ENCODE peak calls at places on chromosomes 1 and 21, in seven cellular contexts. One of them, this sample, is unnamed. For H3K4me1, the result is how much of the 10 kb centered on the place peaks cover.

GRCh38 chr1:63640633-63641567 is 47.7 kb downstream of the PGM1 start:
- DNase-seq in Panc1: no peak
- DNase-seq in IMR-90: no peak
- DNase-seq in naive thymus-derived CD4-positive, alpha-beta T cell: no peak
- DNase-seq in GM23338: no peak
- DNase-seq in heart left ventricle: no peak
- DNase-seq in breast epithelium: no peak
- DNase-seq in this sample: no peak

GRCh38 chr21:15592957-15593356 is 136.8 kb upstream of the USP25 start:
- DNase-seq in Panc1: no peak
- DNase-seq in IMR-90: no peak
- DNase-seq in naive thymus-derived CD4-positive, alpha-beta T cell: no peak
- DNase-seq in GM23338: no peak
- DNase-seq in heart left ventricle: no peak
- DNase-seq in breast epithelium: no peak
- DNase-seq in this sample: no peak

GRCh38 chr1:119141020-119141424 is 569 bp upstream of the WARS2 start:
- DNase-seq in Panc1: no peak
- DNase-seq in IMR-90: no peak
- DNase-seq in naive thymus-derived CD4-positive, alpha-beta T cell: no peak
- DNase-seq in GM23338: peak
- DNase-seq in heart left ventricle: no peak
- DNase-seq in breast epithelium: no peak
- DNase-seq in this sample: peak

GRCh38 chr1:156689960-156690672 is 12.9 kb upstream of the NES start:
- DNase-seq in Panc1: no peak
- DNase-seq in IMR-90: no peak
- DNase-seq in naive thymus-derived CD4-positive, alpha-beta T cell: no peak
- DNase-seq in GM23338: no peak
- DNase-seq in heart left ventricle: no peak
- DNase-seq in breast epithelium: no peak
- DNase-seq in this sample: no peak

GRCh38 chr1:226772456-226773139 is 33.5 kb upstream of the ITPKB start:
- DNase-seq in Panc1: no peak
- DNase-seq in IMR-90: no peak
- DNase-seq in naive thymus-derived CD4-positive, alpha-beta T cell: no peak
- DNase-seq in GM23338: no peak
- DNase-seq in heart left ventricle: no peak
- DNase-seq in breast epithelium: no peak
- DNase-seq in this sample: no peak

GRCh38 chr1:165561257-165561656 is 17.5 kb downstream of the LRRC52 start:
- DNase-seq in Panc1: no peak
- DNase-seq in IMR-90: no peak
- DNase-seq in naive thymus-derived CD4-positive, alpha-beta T cell: no peak
- DNase-seq in GM23338: no peak
- DNase-seq in heart left ventricle: no peak
- DNase-seq in breast epithelium: no peak
- DNase-seq in this sample: no peak

GRCh38 chr1:92065042-92065441 is 10.2 kb downstream of the SETSIP start:
- DNase-seq in Panc1: no peak
- DNase-seq in IMR-90: no peak
- DNase-seq in naive thymus-derived CD4-positive, alpha-beta T cell: no peak
- DNase-seq in GM23338: peak
- DNase-seq in heart left ventricle: no peak
- DNase-seq in breast epithelium: no peak
- DNase-seq in this sample: no peak

GRCh38 chr1:8015036-8015808 is 10.9 kb downstream of the ERRFI1 start:
- DNase-seq in Panc1: no peak
- DNase-seq in IMR-90: peak
- DNase-seq in naive thymus-derived CD4-positive, alpha-beta T cell: peak
- DNase-seq in GM23338: peak
- DNase-seq in heart left ventricle: peak
- DNase-seq in breast epithelium: no peak
- DNase-seq in this sample: no peak

GRCh38 chr21:45294509-45295291 is 7.0 kb upstream of the POFUT2 start:
- DNase-seq in Panc1: no peak
- DNase-seq in IMR-90: peak
- DNase-seq in naive thymus-derived CD4-positive, alpha-beta T cell: no peak
- DNase-seq in GM23338: peak
- DNase-seq in heart left ventricle: peak
- DNase-seq in breast epithelium: peak
- DNase-seq in this sample: peak

GRCh38 chr1:82565146-82565545 is 764.4 kb downstream of the ADGRL2 start:
- DNase-seq in Panc1: no peak
- DNase-seq in IMR-90: peak
- DNase-seq in naive thymus-derived CD4-positive, alpha-beta T cell: no peak
- DNase-seq in GM23338: peak
- DNase-seq in heart left ventricle: no peak
- DNase-seq in breast epithelium: no peak
- DNase-seq in this sample: no peak

GRCh38 chr1:178645157-178645825 is 79.8 kb upstream of the RALGPS2 start:
- DNase-seq in Panc1: no peak
- DNase-seq in IMR-90: peak
- DNase-seq in naive thymus-derived CD4-positive, alpha-beta T cell: no peak
- DNase-seq in GM23338: peak
- DNase-seq in heart left ventricle: no peak
- DNase-seq in breast epithelium: no peak
- DNase-seq in this sample: no peak

GRCh38 chr1:215083408-215083961 is 948 bp downstream of the KCNK2 start:
- DNase-seq in Panc1: no peak
- DNase-seq in IMR-90: peak
- DNase-seq in naive thymus-derived CD4-positive, alpha-beta T cell: no peak
- DNase-seq in GM23338: peak
- DNase-seq in heart left ventricle: no peak
- DNase-seq in breast epithelium: no peak
- DNase-seq in this sample: no peak

GRCh38 chr1:6427445-6428390 is 3.1 kb downstream of the ESPN start:
- DNase-seq in Panc1: no peak
- DNase-seq in IMR-90: no peak
- DNase-seq in naive thymus-derived CD4-positive, alpha-beta T cell: no peak
- DNase-seq in GM23338: no peak
- DNase-seq in heart left ventricle: no peak
- DNase-seq in breast epithelium: peak
- DNase-seq in this sample: no peak

GRCh38 chr1:7462627-7463026 is 308.5 kb upstream of the VAMP3 start:
- DNase-seq in Panc1: no peak
- DNase-seq in IMR-90: no peak
- DNase-seq in naive thymus-derived CD4-positive, alpha-beta T cell: no peak
- DNase-seq in GM23338: no peak
- DNase-seq in heart left ventricle: no peak
- DNase-seq in breast epithelium: no peak
- DNase-seq in this sample: no peak

GRCh38 chr1:56639210-56639609 is 5.9 kb upstream of the PRKAA2 start:
- DNase-seq in Panc1: no peak
- DNase-seq in IMR-90: no peak
- DNase-seq in naive thymus-derived CD4-positive, alpha-beta T cell: no peak
- DNase-seq in GM23338: no peak
- DNase-seq in heart left ventricle: no peak
- DNase-seq in breast epithelium: no peak
- DNase-seq in this sample: no peak

GRCh38 chr1:119108993-119109392 is 31.5 kb downstream of the WARS2 start:
- DNase-seq in Panc1: no peak
- DNase-seq in IMR-90: no peak
- DNase-seq in naive thymus-derived CD4-positive, alpha-beta T cell: no peak
- DNase-seq in GM23338: no peak
- DNase-seq in heart left ventricle: no peak
- DNase-seq in breast epithelium: no peak
- DNase-seq in this sample: no peak

GRCh38 chr1:26067432-26067911 is at the start of gene TRIM63:
- DNase-seq in Panc1: no peak
- DNase-seq in IMR-90: no peak
- DNase-seq in naive thymus-derived CD4-positive, alpha-beta T cell: no peak
- DNase-seq in GM23338: no peak
- DNase-seq in heart left ventricle: peak
- DNase-seq in breast epithelium: no peak
- DNase-seq in this sample: peak

GRCh38 chr1:84301759-84302380 is 362 bp downstream of the SAMD13 start:
- DNase-seq in Panc1: no peak
- DNase-seq in IMR-90: no peak
- DNase-seq in naive thymus-derived CD4-positive, alpha-beta T cell: no peak
- DNase-seq in GM23338: no peak
- DNase-seq in heart left ventricle: no peak
- DNase-seq in breast epithelium: no peak
- DNase-seq in this sample: no peak

GRCh38 chr1:16249838-16250241 is 12.9 kb upstream of the CPLANE2 start:
- DNase-seq in Panc1: no peak
- DNase-seq in IMR-90: peak
- DNase-seq in naive thymus-derived CD4-positive, alpha-beta T cell: no peak
- DNase-seq in GM23338: no peak
- DNase-seq in heart left ventricle: no peak
- DNase-seq in breast epithelium: no peak
- DNase-seq in this sample: no peak

GRCh38 chr1:88877382-88877825 is 14.0 kb downstream of the GTF2B start:
- DNase-seq in Panc1: no peak
- DNase-seq in IMR-90: peak
- DNase-seq in naive thymus-derived CD4-positive, alpha-beta T cell: peak
- DNase-seq in GM23338: peak
- DNase-seq in heart left ventricle: no peak
- DNase-seq in breast epithelium: no peak
- DNase-seq in this sample: no peak

GRCh38 chr1:44332505-44332904 is 22.6 kb downstream of the ERI3 start:
- DNase-seq in Panc1: no peak
- DNase-seq in IMR-90: no peak
- DNase-seq in naive thymus-derived CD4-positive, alpha-beta T cell: no peak
- DNase-seq in GM23338: no peak
- DNase-seq in heart left ventricle: no peak
- DNase-seq in breast epithelium: no peak
- DNase-seq in this sample: no peak

GRCh38 chr1:58805716-58806571 is 22.1 kb upstream of the JUN start:
- DNase-seq in Panc1: no peak
- DNase-seq in IMR-90: no peak
- DNase-seq in naive thymus-derived CD4-positive, alpha-beta T cell: no peak
- DNase-seq in GM23338: no peak
- DNase-seq in heart left ventricle: no peak
- DNase-seq in breast epithelium: no peak
- DNase-seq in this sample: no peak

GRCh38 chr1:58804853-58805252 is 21.0 kb upstream of the JUN start:
- DNase-seq in Panc1: no peak
- DNase-seq in IMR-90: no peak
- DNase-seq in naive thymus-derived CD4-positive, alpha-beta T cell: no peak
- DNase-seq in GM23338: peak
- DNase-seq in heart left ventricle: no peak
- DNase-seq in breast epithelium: no peak
- DNase-seq in this sample: no peak

GRCh38 chr1:58802640-58803476 is 19.0 kb upstream of the JUN start:
- DNase-seq in Panc1: no peak
- DNase-seq in IMR-90: no peak
- DNase-seq in naive thymus-derived CD4-positive, alpha-beta T cell: no peak
- DNase-seq in GM23338: no peak
- DNase-seq in heart left ventricle: no peak
- DNase-seq in breast epithelium: no peak
- DNase-seq in this sample: no peak

GRCh38 chr1:58799650-58800049 is 15.8 kb upstream of the JUN start:
- DNase-seq in Panc1: no peak
- DNase-seq in IMR-90: no peak
- DNase-seq in naive thymus-derived CD4-positive, alpha-beta T cell: no peak
- DNase-seq in GM23338: no peak
- DNase-seq in heart left ventricle: no peak
- DNase-seq in breast epithelium: no peak
- DNase-seq in this sample: no peak

GRCh38 chr1:58803858-58804257 is 20.0 kb upstream of the JUN start:
- DNase-seq in Panc1: no peak
- DNase-seq in IMR-90: no peak
- DNase-seq in naive thymus-derived CD4-positive, alpha-beta T cell: no peak
- DNase-seq in GM23338: no peak
- DNase-seq in heart left ventricle: no peak
- DNase-seq in breast epithelium: no peak
- DNase-seq in this sample: no peak
- H3K27ac ChIP-seq in Panc1: no peak
- H3K27ac ChIP-seq in IMR-90: no peak
- H3K27ac ChIP-seq in naive thymus-derived CD4-positive, alpha-beta T cell: no peak
- H3K27ac ChIP-seq in GM23338: no peak
- H3K27ac ChIP-seq in heart left ventricle: no peak
- H3K27ac ChIP-seq in breast epithelium: no peak
- H3K27ac ChIP-seq in this sample: no peak

GRCh38 chr1:116262995-116263385 is 110.1 kb upstream of the ATP1A1 start:
- DNase-seq in Panc1: no peak
- DNase-seq in IMR-90: no peak
- DNase-seq in naive thymus-derived CD4-positive, alpha-beta T cell: no peak
- DNase-seq in GM23338: no peak
- DNase-seq in heart left ventricle: no peak
- DNase-seq in breast epithelium: no peak
- DNase-seq in this sample: no peak
- H3K4me3 ChIP-seq in Panc1: no peak
- H3K4me3 ChIP-seq in IMR-90: no peak
- H3K4me3 ChIP-seq in naive thymus-derived CD4-positive, alpha-beta T cell: no peak
- H3K4me3 ChIP-seq in GM23338: no peak
- H3K4me3 ChIP-seq in heart left ventricle: no peak
- H3K4me3 ChIP-seq in breast epithelium: no peak
- H3K4me3 ChIP-seq in this sample: no peak

GRCh38 chr1:15174615-15174983 is 21.1 kb downstream of the TMEM51 start:
- DNase-seq in Panc1: no peak
- DNase-seq in IMR-90: no peak
- DNase-seq in naive thymus-derived CD4-positive, alpha-beta T cell: no peak
- DNase-seq in GM23338: no peak
- DNase-seq in heart left ventricle: no peak
- DNase-seq in breast epithelium: no peak
- DNase-seq in this sample: no peak
- H3K4me1 ChIP-seq in Panc1: half or more
- H3K4me1 ChIP-seq in IMR-90: under half
- H3K4me1 ChIP-seq in naive thymus-derived CD4-positive, alpha-beta T cell: under half
- H3K4me1 ChIP-seq in GM23338: under half
- H3K4me1 ChIP-seq in heart left ventricle: under half
- H3K4me1 ChIP-seq in breast epithelium: under half
- H3K4me1 ChIP-seq in this sample: under half

GRCh38 chr1:192906334-192906733 is 97.5 kb downstream of the RGS2 start:
- DNase-seq in Panc1: no peak
- DNase-seq in IMR-90: no peak
- DNase-seq in naive thymus-derived CD4-positive, alpha-beta T cell: no peak
- DNase-seq in GM23338: no peak
- DNase-seq in heart left ventricle: no peak
- DNase-seq in breast epithelium: no peak
- DNase-seq in this sample: no peak

GRCh38 chr1:192904438-192904895 is 95.6 kb downstream of the RGS2 start:
- DNase-seq in Panc1: no peak
- DNase-seq in IMR-90: peak
- DNase-seq in naive thymus-derived CD4-positive, alpha-beta T cell: no peak
- DNase-seq in GM23338: no peak
- DNase-seq in heart left ventricle: no peak
- DNase-seq in breast epithelium: no peak
- DNase-seq in this sample: no peak

GRCh38 chr1:192903142-192903541 is 94.3 kb downstream of the RGS2 start:
- DNase-seq in Panc1: no peak
- DNase-seq in IMR-90: no peak
- DNase-seq in naive thymus-derived CD4-positive, alpha-beta T cell: no peak
- DNase-seq in GM23338: no peak
- DNase-seq in heart left ventricle: no peak
- DNase-seq in breast epithelium: no peak
- DNase-seq in this sample: no peak

GRCh38 chr1:192907545-192908243 is 98.9 kb downstream of the RGS2 start:
- DNase-seq in Panc1: no peak
- DNase-seq in IMR-90: peak
- DNase-seq in naive thymus-derived CD4-positive, alpha-beta T cell: no peak
- DNase-seq in GM23338: no peak
- DNase-seq in heart left ventricle: no peak
- DNase-seq in breast epithelium: no peak
- DNase-seq in this sample: no peak

DNA sequence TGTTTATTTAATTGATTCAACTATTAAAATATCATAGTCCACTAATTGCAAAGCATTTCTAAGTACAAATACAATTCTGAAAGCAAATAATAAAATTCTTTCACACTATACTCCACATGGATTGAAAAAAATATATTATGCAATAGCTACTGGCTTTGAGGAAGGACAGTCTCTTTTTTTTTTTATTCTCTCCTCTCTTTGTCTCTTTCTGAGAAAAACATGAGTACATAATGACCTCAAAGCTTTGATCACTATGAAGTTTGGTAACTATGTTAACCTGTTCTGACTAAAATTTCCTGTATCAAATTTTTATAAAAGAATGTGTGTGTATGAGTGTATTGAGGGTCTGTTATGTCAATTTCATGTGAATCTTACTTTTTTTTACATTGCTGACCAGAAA is 96.2 kb downstream of the RGS2 start:
- DNase-seq in Panc1: no peak
- DNase-seq in IMR-90: no peak
- DNase-seq in naive thymus-derived CD4-positive, alpha-beta T cell: no peak
- DNase-seq in GM23338: no peak
- DNase-seq in heart left ventricle: no peak
- DNase-seq in breast epithelium: no peak
- DNase-seq in this sample: no peak
- H3K27ac ChIP-seq in Panc1: no peak
- H3K27ac ChIP-seq in IMR-90: no peak
- H3K27ac ChIP-seq in naive thymus-derived CD4-positive, alpha-beta T cell: no peak
- H3K27ac ChIP-seq in GM23338: no peak
- H3K27ac ChIP-seq in heart left ventricle: no peak
- H3K27ac ChIP-seq in breast epithelium: no peak
- H3K27ac ChIP-seq in this sample: peak

This sample was measured in left ventricle myocardium inferior.